ENCODE peak calls at places on chromosomes 6 and 20, in eight cellular contexts. D is stimulated activated CD4-positive, alpha-beta T cell treated with anti-CD3 and anti-CD28 coated beads, Interleukin-2, amount 100 ng/mL, for 48 hours; Z is endothelial cell; H is choroid plexus epithelial cell; U is EL; K is activated T-helper 9 cell treated with anti-CD3 and anti-CD28 coated beads, Interleukin-2, amount 50 U/mL, for 16 hours; J is upper lobe of left lung; G is aorta. R is an unnamed sample.

GRCh38 chr6:163579880-163580295 is 165.4 kb downstream of the QKI start:
- DNase-seq in D (no peak), Z (no peak), H (peak), U (no peak), K (no peak), J (no peak), G (no peak), R (no peak)

GRCh38 chr20:49610701-49611538 is 43.0 kb upstream of the PTGIS start:
- DNase-seq in D (peak), Z (peak), H (peak), U (peak), K (peak), J (peak), G (peak), R (peak)

GRCh38 chr20:51797357-51798025 is 4.8 kb downstream of the SALL4 start:
- DNase-seq in D (no peak), Z (no peak), H (peak), U (no peak), K (no peak), J (no peak), G (no peak), R (no peak)

GRCh38 chr6:107621216-107621940 is 131.5 kb downstream of the SOBP start:
- DNase-seq in D (no peak), Z (no peak), H (no peak), U (no peak), K (no peak), J (no peak), G (no peak), R (no peak)

GRCh38 chr6:26223677-26224546 is 136.7 kb downstream of the HFE start:
- DNase-seq in D (no peak), Z (no peak), H (peak), U (peak), K (peak), J (no peak), G (peak), R (no peak)

GRCh38 chr6:20875369-20875963 is 341.2 kb downstream of the CDKAL1 start:
- DNase-seq in D (no peak), Z (peak), H (peak), U (peak), K (no peak), J (no peak), G (no peak), R (no peak)

GRCh38 chr6:40159865-40160264 is 225.6 kb upstream of the MOCS1 start:
- DNase-seq in D (no peak), Z (no peak), H (no peak), U (no peak), K (no peak), J (no peak), G (no peak), R (no peak)

GRCh38 chr6:159082039-159082815 is 37.4 kb upstream of the TAGAP start:
- DNase-seq in D (no peak), Z (no peak), H (no peak), U (no peak), K (no peak), J (no peak), G (no peak), R (no peak)

GRCh38 chr20:364905-365794 is 15.4 kb upstream of the TRIB3 start:
- DNase-seq in D (no peak), Z (no peak), H (peak), U (peak), K (no peak), J (no peak), G (peak), R (no peak)

GRCh38 chr20:37680420-37680819 is 13.4 kb upstream of the CTNNBL1 start:
- DNase-seq in D (no peak), Z (no peak), H (peak), U (peak), K (no peak), J (no peak), G (no peak), R (no peak)

GRCh38 chr6:118968416-118968815 is 33.5 kb upstream of the MCM9 start:
- DNase-seq in D (no peak), Z (no peak), H (peak), U (peak), K (no peak), J (no peak), G (no peak), R (no peak)

GRCh38 chr20:52724586-52724985 is 247.6 kb upstream of the TSHZ2 start:
- DNase-seq in D (no peak), Z (no peak), H (no peak), U (no peak), K (no peak), J (no peak), G (no peak), R (no peak)

GRCh38 chr6:29071831-29072723 is 15.0 kb downstream of the OR2B3 start:
- DNase-seq in D (no peak), Z (peak), H (peak), U (peak), K (no peak), J (no peak), G (no peak), R (no peak)

GRCh38 chr20:56431451-56431850 is 19.4 kb downstream of the CASS4 start:
- DNase-seq in D (no peak), Z (no peak), H (no peak), U (no peak), K (no peak), J (no peak), G (no peak), R (no peak)